ENCODE peak calls at places on chromosomes 1 and 21, in eight cellular contexts. H is stimulated activated CD4-positive, alpha-beta T cell treated with anti-CD3 and anti-CD28 coated beads, Interleukin-1b, Interleukin-23, amount 100 ng/mL, for 4 hours; P is T-helper 1 cell; D is ACHN; W is activated T-cell treated with anti-CD3 and anti-CD28 coated beads, Interleukin-2, amount 50 U/mL, for 1 hour; K is IMR-90; O is Ammon's horn; S is aorta. E is an unnamed sample.

GRCh38 chr21:42503711-42504110 is 7.7 kb upstream of the RSPH1 start:
- DNase-seq in D (no peak), O (no peak), K (no peak), H (no peak), P (no peak), W (no peak), S (no peak), E (no peak)

GRCh38 chr21:20882462-20883415 is 115.5 kb upstream of the NCAM2 start:
- DNase-seq in W (no peak), P (no peak), D (peak), K (peak), O (peak), S (no peak), H (no peak), E (peak)

GRCh38 chr1:27391511-27392095 is 819 bp upstream of the GPR3 start:
- DNase-seq in W (peak), S (no peak), H (no peak), P (no peak), K (peak), D (peak), O (peak), E (no peak)

GRCh38 chr1:226064816-226065248 is 2.3 kb downstream of the H3-3A start:
- DNase-seq in W (no peak), K (peak), O (peak), H (peak), D (peak), P (peak), S (no peak), E (no peak)

GRCh38 chr1:9595156-9595967 is 6.7 kb downstream of the TMEM201 start:
- DNase-seq in O (no peak), K (no peak), S (peak), D (no peak), H (no peak), W (no peak), P (no peak), E (no peak)

GRCh38 chr1:180954766-180955165 is 42.1 kb downstream of the KIAA1614 start:
- DNase-seq in K (no peak), S (no peak), D (no peak), O (no peak), P (no peak), W (no peak), H (no peak), E (no peak)

GRCh38 chr1:48093696-48094518 is 96.7 kb upstream of the TRABD2B start:
- DNase-seq in K (peak), O (no peak), D (peak), P (peak), S (peak), H (peak), W (peak), E (peak)

GRCh38 chr1:2344121-2344681 is 47.2 kb downstream of the MORN1 start:
- DNase-seq in O (no peak), K (no peak), S (peak), P (no peak), W (no peak), D (no peak), H (no peak), E (no peak)

GRCh38 chr1:203199481-203200058 is 13.1 kb upstream of the CHI3L1 start:
- DNase-seq in K (peak), D (no peak), H (no peak), W (no peak), S (no peak), P (no peak), O (no peak), E (no peak)

E was measured in astrocyte of the cerebellum.